ENCODE peak calls at places on chromosomes 4 and X, in five cellular contexts. E, N, Y, I and C are unnamed samples.

GRCh38 chr4:55181606-55182005 is 56.2 kb upstream of the KDR start:
- DNase-seq in E (no peak), N (no peak), I (no peak), Y (no peak), C (no peak)

GRCh38 chr4:146049802-146050201 is 111.2 kb upstream of the ZNF827 start:
- DNase-seq in I (no peak), E (no peak), Y (no peak), N (no peak), C (no peak)

GRCh38 chr4:2765832-2766526 is 9.8 kb upstream of the TNIP2 start:
- DNase-seq in N (no peak), E (no peak), I (no peak), Y (no peak), C (no peak)

GRCh38 chr4:155757745-155758265 is 1.0 kb upstream of the GUCY1B1 start:
- DNase-seq in I (no peak), Y (no peak), N (no peak), E (no peak), C (no peak)

GRCh38 chr4:125770814-125771398 is 456.2 kb downstream of the FAT4 start:
- DNase-seq in I (no peak), E (no peak), N (no peak), Y (no peak), C (no peak)

GRCh38 chrX:44071847-44072545 is 98.8 kb upstream of the NDP start:
- DNase-seq in N (no peak), E (no peak), I (no peak), Y (no peak), C (no peak)

GRCh38 chrX:68440940-68441339 is 7.6 kb upstream of the OPHN1 start:
- DNase-seq in N (peak; percentile 50), Y (no peak), E (no peak), I (no peak), C (no peak)

GRCh38 chr4:3361896-3362295 is 69.1 kb downstream of the RGS12 start:
- DNase-seq in E (no peak), N (no peak), Y (no peak), I (no peak), C (no peak)

GRCh38 chr4:5965225-5965624 is 53.0 kb downstream of the C4orf50 start:
- DNase-seq in N (no peak), E (no peak), Y (no peak), I (no peak), C (no peak)

GRCh38 chrX:20515841-20516461 is 249.2 kb upstream of the RPS6KA3 start:
- DNase-seq in N (no peak), Y (no peak), E (peak; percentile 26), I (no peak), C (no peak)

GRCh38 chr4:186144180-186144579 is 39.7 kb downstream of the FAM149A start:
- DNase-seq in E (peak; percentile 47), Y (no peak), I (peak; percentile 31), N (peak; percentile 35), C (no peak)

GRCh38 chr4:4789462-4789861 is 70.0 kb upstream of the MSX1 start:
- DNase-seq in Y (no peak), E (no peak), N (no peak), I (no peak), C (no peak)

GRCh38 chrX:17403231-17403691 is 28.3 kb downstream of the NHS start:
- DNase-seq in Y (no peak), E (no peak), N (no peak), I (no peak), C (no peak)

GRCh38 chr4:34157546-34157945 is 2086.8 kb downstream of the ARAP2 start:
- DNase-seq in N (no peak), I (no peak), E (no peak), Y (no peak), C (no peak)

GRCh38 chr4:123904882-123905281 is 508.3 kb downstream of the SPRY1 start:
- DNase-seq in N (no peak), Y (no peak), I (no peak), E (no peak), C (no peak)

GRCh38 chr4:74056858-74057562 is 18.5 kb upstream of the CXCL3 start:
- DNase-seq in E (peak; percentile 21), N (no peak), I (no peak), Y (no peak), C (no peak)

GRCh38 chr4:120211408-120212015 is 144.9 kb upstream of the MAD2L1 start:
- DNase-seq in N (no peak), Y (no peak), I (no peak), E (no peak), C (no peak)

GRCh38 chrX:13750204-13750603 is 15.7 kb downstream of the OFD1 start:
- DNase-seq in N (no peak), I (no peak), E (no peak), Y (no peak), C (no peak)

GRCh38 chr4:23768541-23768940 is 121.3 kb downstream of the PPARGC1A start:
- DNase-seq in I (no peak), E (no peak), N (no peak), Y (no peak), C (no peak)

GRCh38 chr4:114005569-114006442 is 26.4 kb upstream of the ARSJ start:
- DNase-seq in N (no peak), I (no peak), Y (no peak), E (no peak), C (no peak)

GRCh38 chr4:76738081-76738931 is 159.6 kb downstream of the SOWAHB start:
- DNase-seq in I (no peak), N (peak; percentile 45), Y (no peak), E (peak; percentile 71), C (peak; percentile 34)

GRCh38 chrX:110600745-110601310 is 194.8 kb downstream of the CHRDL1 start:
- DNase-seq in E (no peak), Y (no peak), I (no peak), N (no peak), C (no peak)

GRCh38 chr4:95908806-95909205 is 68.9 kb downstream of the PDHA2 start:
- DNase-seq in Y (no peak), E (no peak), I (no peak), N (no peak), C (no peak)

GRCh38 chrX:50707955-50708694 is 105.9 kb downstream of the SHROOM4 start:
- DNase-seq in I (no peak), Y (no peak), N (no peak), E (no peak), C (no peak)

GRCh38 chrX:44474410-44474809 is 68.2 kb downstream of the FUNDC1 start:
- DNase-seq in I (no peak), Y (no peak), E (no peak), N (no peak), C (no peak)

GRCh38 chr4:165634766-165635165 is 238.3 kb upstream of the TLL1 start:
- DNase-seq in Y (no peak), I (no peak), N (no peak), E (no peak), C (no peak)

GRCh38 chr4:155119006-155119405 is 89.4 kb upstream of the NPY2R start:
- DNase-seq in E (no peak), I (no peak), N (no peak), Y (no peak), C (no peak)

GRCh38 chr4:147639388-147639787 is 22.2 kb downstream of the TMEM184C start:
- DNase-seq in N (no peak), Y (no peak), E (no peak), I (no peak), C (no peak)

GRCh38 chr4:106628616-106629606 is 260.3 kb upstream of the GIMD1 start:
- DNase-seq in E (no peak), Y (no peak), I (no peak), N (no peak), C (no peak)

GRCh38 chr4:151887151-151887815 is 126.5 kb upstream of the GATB start:
- DNase-seq in Y (no peak), N (no peak), E (no peak), I (no peak), C (no peak)

GRCh38 chrX:13893826-13894225 is 76.9 kb upstream of the GPM6B start:
- DNase-seq in Y (no peak), I (no peak), N (no peak), E (no peak), C (no peak)

GRCh38 chr4:75916091-75916661 is 13.9 kb upstream of the PPEF2 start:
- DNase-seq in N (no peak), I (peak; percentile 44), E (peak; percentile 58), Y (no peak), C (no peak)